ENCODE peak calls at places on chromosome 6, in five cellular contexts. I, Q, L, Z and Y are unnamed samples.

GRCh38 chr6:35496036-35496850 is 636 bp downstream of the TEAD3 start:
- DNase-seq in I (no peak), Q (peak), L (no peak), Z (peak), Y (peak)

GRCh38 chr6:149897015-149897697 is 757 bp downstream of the RAET1E start:
- DNase-seq in I (no peak), Q (peak), L (peak), Z (peak), Y (peak)

GRCh38 chr6:122184260-122184934 is 215.1 kb upstream of the HSF2 start:
- DNase-seq in I (no peak), Q (no peak), L (no peak), Z (no peak), Y (no peak)

GRCh38 chr6:106146852-106147351 is 60.8 kb downstream of the PRDM1 start:
- DNase-seq in I (no peak), Q (no peak), L (no peak), Z (no peak), Y (no peak)

GRCh38 chr6:34362909-34363713 is 29.4 kb downstream of the NUDT3 start:
- DNase-seq in I (no peak), Q (no peak), L (no peak), Z (no peak), Y (no peak)

GRCh38 chr6:166955121-166955864 is 1.1 kb downstream of the RNASET2 start:
- DNase-seq in I (peak), Q (peak), L (peak), Z (no peak), Y (peak)

GRCh38 chr6:133079901-133080300 is 161.3 kb upstream of the EYA4 start:
- DNase-seq in I (no peak), Q (no peak), L (no peak), Z (no peak), Y (no peak)

GRCh38 chr6:90109141-90109540 is 187.5 kb downstream of the BACH2 start:
- DNase-seq in I (no peak), Q (no peak), L (no peak), Z (no peak), Y (no peak)

GRCh38 chr6:116444092-116444491 is 17.1 kb upstream of the CALHM6 start:
- DNase-seq in I (peak), Q (no peak), L (no peak), Z (no peak), Y (no peak)

GRCh38 chr6:33860706-33861474 is 57.1 kb upstream of the MLN start:
- DNase-seq in I (peak), Q (no peak), L (no peak), Z (no peak), Y (no peak)

GRCh38 chr6:169248521-169248971 is 5.1 kb downstream of the THBS2 start:
- DNase-seq in I (no peak), Q (no peak), L (peak), Z (peak), Y (no peak)

GRCh38 chr6:55065020-55065419 is 109.3 kb upstream of the HCRTR2 start:
- DNase-seq in I (no peak), Q (no peak), L (no peak), Z (no peak), Y (no peak)

GRCh38 chr6:35435075-35435837 is 16.9 kb upstream of the FANCE start:
- DNase-seq in I (no peak), Q (no peak), L (no peak), Z (no peak), Y (no peak)

GRCh38 chr6:127464881-127465459 is 5.8 kb upstream of the KIAA0408 start:
- DNase-seq in I (peak), Q (peak), L (peak), Z (peak), Y (peak)

GRCh38 chr6:150377211-150377781 is 8.5 kb downstream of the IYD start:
- DNase-seq in I (no peak), Q (no peak), L (no peak), Z (no peak), Y (peak)

GRCh38 chr6:41073203-41073967 is 611 bp downstream of the NFYA start:
- DNase-seq in I (peak), Q (peak), L (peak), Z (peak), Y (peak)

GRCh38 chr6:162698004-162698403 is 29.6 kb downstream of the PRKN start:
- DNase-seq in I (no peak), Q (no peak), L (no peak), Z (no peak), Y (no peak)

GRCh38 chr6:45589367-45589766 is 211.6 kb upstream of the SUPT3H start:
- DNase-seq in I (no peak), Q (no peak), L (no peak), Z (no peak), Y (no peak)

GRCh38 chr6:106631356-106631755 is 2.0 kb downstream of the QRSL1 start:
- DNase-seq in I (no peak), Q (no peak), L (no peak), Z (no peak), Y (no peak)

GRCh38 chr6:39389372-39389767 is 66.9 kb upstream of the KCNK16 start:
- DNase-seq in I (no peak), Q (no peak), L (no peak), Z (no peak), Y (no peak)

GRCh38 chr6:29597184-29597583 is 12.3 kb downstream of the OR2H2 start:
- DNase-seq in I (no peak), Q (no peak), L (no peak), Z (no peak), Y (no peak)

GRCh38 chr6:88599561-88599960 is 363.9 kb downstream of the RNGTT start:
- DNase-seq in I (no peak), Q (no peak), L (no peak), Z (no peak), Y (no peak)

GRCh38 chr6:34386316-34387137 is 5.9 kb downstream of the NUDT3 start:
- DNase-seq in I (no peak), Q (no peak), L (no peak), Z (no peak), Y (no peak)

GRCh38 chr6:155079985-155080452 is 84.9 kb downstream of the TIAM2 start:
- DNase-seq in I (no peak), Q (peak), L (no peak), Z (no peak), Y (no peak)

GRCh38 chr6:80638222-80639055 is 532.0 kb downstream of the BCKDHB start:
- DNase-seq in I (no peak), Q (no peak), L (peak), Z (peak), Y (peak)

GRCh38 chr6:1622851-1623768 is 13.4 kb downstream of the FOXC1 start:
- DNase-seq in I (no peak), Q (no peak), L (peak), Z (peak), Y (no peak)

GRCh38 chr6:77633993-77634392 is 18.8 kb upstream of the MEI4 start:
- DNase-seq in I (no peak), Q (no peak), L (no peak), Z (no peak), Y (no peak)

GRCh38 chr6:56837322-56837894 is 117.5 kb upstream of the BEND6 start:
- DNase-seq in I (no peak), Q (no peak), L (no peak), Z (no peak), Y (no peak)

GRCh38 chr6:56839533-56840183 is 115.2 kb upstream of the BEND6 start:
- DNase-seq in I (no peak), Q (no peak), L (no peak), Z (no peak), Y (no peak)

GRCh38 chr6:56835612-56836011 is 119.3 kb upstream of the BEND6 start:
- DNase-seq in I (no peak), Q (no peak), L (no peak), Z (no peak), Y (no peak)

GRCh38 chr6:56838965-56839364 is 115.9 kb upstream of the BEND6 start:
- DNase-seq in I (no peak), Q (no peak), L (no peak), Z (no peak), Y (no peak)

DNA sequence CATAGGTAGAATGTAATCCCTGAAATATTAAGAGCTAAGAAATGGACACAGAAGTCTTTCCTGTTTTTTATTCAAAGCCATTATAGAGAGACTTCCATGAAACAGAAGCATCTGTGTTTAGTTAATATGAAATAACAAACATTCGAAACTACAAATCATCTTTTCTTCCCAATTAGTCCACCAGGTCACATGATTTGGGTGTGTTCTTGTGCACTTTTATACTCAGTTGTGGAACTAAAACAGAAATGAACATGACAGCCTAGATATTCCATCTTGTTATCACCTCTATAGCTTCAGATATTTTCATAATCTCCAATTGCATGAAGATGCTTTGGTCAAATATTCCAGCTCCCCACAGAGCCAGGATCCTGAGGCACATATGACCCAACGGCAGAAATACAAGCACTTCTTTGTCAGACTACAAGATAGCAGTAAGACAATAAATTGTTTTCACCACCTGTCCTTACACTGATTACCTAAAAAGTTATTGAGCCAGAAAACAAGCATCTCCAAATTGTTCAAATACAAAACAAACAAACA is 116.8 kb upstream of the BEND6 start:
- DNase-seq in I (no peak), Q (no peak), L (no peak), Z (no peak), Y (no peak)
- H3K4me3 ChIP-seq in I (no peak), Q (no peak), L (no peak), Z (no peak), Y (no peak)

GRCh38 chr6:6821639-6822261 is 233.2 kb downstream of the LY86 start:
- DNase-seq in I (no peak), Q (no peak), L (no peak), Z (no peak), Y (no peak)

GRCh38 chr6:6823568-6824224 is 235.2 kb downstream of the LY86 start:
- DNase-seq in I (no peak), Q (peak), L (no peak), Z (no peak), Y (no peak)

GRCh38 chr6:6818078-6818639 is 229.6 kb downstream of the LY86 start:
- DNase-seq in I (no peak), Q (peak), L (no peak), Z (no peak), Y (no peak)

GRCh38 chr6:6823030-6823429 is 234.5 kb downstream of the LY86 start:
- DNase-seq in I (no peak), Q (no peak), L (no peak), Z (no peak), Y (no peak)

DNA sequence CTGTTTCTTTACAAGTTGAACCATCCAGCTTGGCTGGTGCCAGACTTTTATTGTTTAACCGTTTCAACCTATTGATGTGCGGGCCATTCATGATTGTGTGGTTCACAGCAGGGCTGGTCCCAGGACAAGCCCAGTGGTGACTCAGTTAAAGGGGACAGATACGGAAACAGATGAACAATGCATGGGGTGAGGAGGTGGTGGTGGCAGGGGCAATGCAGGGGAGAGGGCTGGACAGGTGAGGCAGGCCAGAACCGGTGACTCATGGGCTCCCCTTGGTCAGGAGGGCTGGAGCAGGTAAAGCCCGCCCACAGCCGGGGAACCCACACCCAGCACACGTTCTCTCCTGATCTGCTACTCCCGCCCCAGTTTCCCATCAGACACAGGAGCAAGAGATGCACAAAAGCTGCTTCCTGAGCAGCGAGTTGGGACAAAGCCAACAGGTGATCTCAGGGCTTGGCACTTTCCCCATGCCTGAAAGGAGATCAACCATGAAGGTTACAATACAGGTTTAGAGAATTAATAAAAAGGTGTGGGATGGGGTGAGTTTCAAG is 232.2 kb downstream of the LY86 start:
- DNase-seq in I (no peak), Q (peak), L (no peak), Z (no peak), Y (no peak)
- H3K4me3 ChIP-seq in I (no peak), Q (no peak), L (no peak), Z (no peak), Y (no peak)

GRCh38 chr6:113857565-113858066 is 471 bp downstream of the MARCKS start:
- DNase-seq in I (no peak), Q (peak), L (peak), Z (peak), Y (peak)
- H3K4me3 ChIP-seq in I (peak), Q (peak), L (peak), Z (peak), Y (peak)

DNA sequence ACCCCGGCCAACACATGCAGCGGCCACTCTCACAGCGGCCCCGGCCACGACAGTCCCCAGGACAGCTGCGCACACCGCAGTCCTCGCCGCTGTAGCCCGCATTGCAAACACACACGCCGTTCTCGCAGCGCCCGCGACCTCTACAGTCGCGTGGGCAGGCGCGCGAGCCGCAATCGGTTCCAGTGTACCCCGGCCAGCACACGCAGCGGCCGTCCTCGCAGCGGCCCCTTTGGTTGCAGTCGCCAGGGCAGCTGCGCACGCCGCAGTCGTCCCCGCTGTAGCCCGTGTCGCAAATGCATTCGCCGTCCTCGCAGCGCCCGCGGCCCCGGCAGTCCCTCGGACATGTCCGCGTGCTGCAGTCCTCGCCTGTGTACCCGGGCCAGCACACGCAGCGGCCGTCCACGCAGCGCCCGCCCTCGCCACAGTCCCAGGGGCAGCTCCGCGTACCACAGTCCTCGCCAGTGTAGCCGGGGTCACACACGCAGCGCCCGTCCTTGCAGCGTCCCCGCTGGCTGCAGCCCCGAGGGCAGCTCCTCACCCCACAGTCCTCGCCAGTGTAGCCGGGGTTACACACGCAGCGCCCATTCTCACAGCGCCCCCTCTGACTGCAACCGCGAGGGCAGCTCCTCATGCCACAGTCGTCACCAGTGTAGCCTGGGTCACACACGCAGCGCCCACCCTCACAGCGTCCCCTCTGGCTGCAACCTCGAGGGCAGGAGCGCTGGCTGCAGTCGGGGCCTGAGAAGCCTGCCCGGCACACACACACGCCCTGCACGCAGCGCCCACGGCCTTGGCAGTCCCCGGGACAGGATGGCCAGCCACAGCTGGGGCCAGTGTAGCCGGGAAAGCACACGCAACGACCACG is 12.5 kb downstream of the TNXB start:
- DNase-seq in I (no peak), Q (no peak), L (no peak), Z (no peak), Y (peak)
- H3K4me3 ChIP-seq in I (no peak), Q (no peak), L (no peak), Z (peak), Y (no peak)

DNA sequence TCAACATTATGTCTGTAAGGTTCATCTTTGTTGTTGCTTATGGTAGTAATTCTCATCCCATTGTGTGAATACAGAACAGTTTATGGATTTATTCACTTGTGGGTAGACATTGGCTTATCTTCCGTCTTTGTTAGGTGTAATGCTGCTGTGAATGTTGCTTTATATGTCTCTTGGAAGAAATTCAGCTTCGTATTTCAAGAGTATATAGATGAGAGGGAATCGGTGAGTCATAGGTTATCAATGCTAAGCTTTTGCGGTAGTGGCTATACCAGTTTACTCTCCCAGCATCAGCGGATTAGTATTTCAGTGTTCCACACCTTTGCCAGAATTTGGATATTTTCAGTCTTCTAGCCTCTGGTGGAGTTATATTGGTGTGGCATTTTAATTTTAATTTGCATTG is 77.8 kb downstream of the ZFAND3 start:
- DNase-seq in I (no peak), Q (no peak), L (no peak), Z (no peak), Y (no peak)
- H3K4me3 ChIP-seq in I (no peak), Q (no peak), L (no peak), Z (no peak), Y (no peak)

GRCh38 chr6:42103753-42104094 is 38.7 kb downstream of the C6orf132 start:
- DNase-seq in I (no peak), Q (no peak), L (no peak), Z (no peak), Y (no peak)
- H3K4me3 ChIP-seq in I (peak), Q (no peak), L (no peak), Z (no peak), Y (no peak)

GRCh38 chr6:67560068-67560467 is 1075.0 kb upstream of the ADGRB3 start:
- DNase-seq in I (no peak), Q (no peak), L (no peak), Z (no peak), Y (no peak)
- H3K4me3 ChIP-seq in I (no peak), Q (no peak), L (no peak), Z (no peak), Y (no peak)

GRCh38 chr6:31733734-31734133 is 2.6 kb downstream of the CLIC1 start:
- DNase-seq in I (no peak), Q (no peak), L (no peak), Z (no peak), Y (no peak)
- H3K4me3 ChIP-seq in I (no peak), Q (no peak), L (no peak), Z (no peak), Y (no peak)

GRCh38 chr6:44072452-44072958 is 54.7 kb downstream of the MRPL14 start:
- DNase-seq in I (no peak), Q (no peak), L (no peak), Z (no peak), Y (peak)
- H3K4me3 ChIP-seq in I (peak), Q (no peak), L (no peak), Z (peak), Y (peak)